ENCODE peak calls at places on chromosomes 7 and 10, in seven cellular contexts. B is PC-9, Q is cardiac muscle cell, F is left ventricle myocardium inferior, C is AG04450, E is right lobe of liver, S is brain microvascular endothelial cell. V is an unnamed sample.

GRCh38 chr10:119327096-119327745 is 119.8 kb downstream of the GRK5 start:
- DNase-seq in E (no peak), C (no peak), S (no peak), Q (no peak), B (no peak), F (no peak), V (no peak)

GRCh38 chr7:77348371-77348813 is 67.8 kb downstream of the GSAP start:
- DNase-seq in S (peak; percentile 85), E (no peak), C (peak; percentile 29), Q (peak; percentile 95), F (no peak), B (no peak), V (no peak)

GRCh38 chr7:94856643-94857042 is 50.8 kb upstream of the PPP1R9A start:
- DNase-seq in C (no peak), E (no peak), Q (peak; percentile 3), S (no peak), F (no peak), B (no peak), V (no peak)

GRCh38 chr10:79349766-79350406 is 2.6 kb downstream of the PPIF start:
- DNase-seq in B (no peak), E (no peak), S (no peak), F (no peak), Q (no peak), C (no peak), V (no peak)

GRCh38 chr10:51092402-51092801 is 18.1 kb downstream of the PRKG1 start:
- DNase-seq in Q (peak; percentile 63), B (no peak), F (peak; percentile 80), S (peak; percentile 51), C (no peak), E (peak; percentile 65), V (no peak)

GRCh38 chr7:27677912-27678612 is 15.4 kb upstream of the HIBADH start:
- DNase-seq in Q (peak; percentile 87), C (peak; percentile 80), F (no peak), B (peak; percentile 98), E (no peak), S (peak; percentile 85), V (peak; percentile 96)

GRCh38 chr7:119945822-119946221 is 327.2 kb upstream of the KCND2 start:
- DNase-seq in E (no peak), F (no peak), Q (no peak), B (no peak), S (no peak), C (no peak), V (no peak)

GRCh38 chr7:88037050-88037449 is 103.0 kb downstream of the ADAM22 start:
- DNase-seq in C (no peak), Q (no peak), E (no peak), F (no peak), B (no peak), S (no peak), V (no peak)

GRCh38 chr10:58305821-58306220 is 29.0 kb upstream of the UBE2D1 start:
- DNase-seq in E (no peak), Q (no peak), S (no peak), B (no peak), F (no peak), C (no peak), V (no peak)

GRCh38 chr7:25206765-25207164 is 21.5 kb downstream of the NPVF start:
- DNase-seq in C (no peak), B (no peak), Q (no peak), F (no peak), S (no peak), E (no peak), V (no peak)

GRCh38 chr10:69845574-69846251 is 44.0 kb downstream of the COL13A1 start:
- DNase-seq in C (no peak), Q (peak; percentile 58), F (peak; percentile 62), E (no peak), B (no peak), S (no peak), V (no peak)

GRCh38 chr7:92691578-92691977 is 101.4 kb upstream of the FAM133B start:
- DNase-seq in C (peak; percentile 29), B (peak; percentile 66), S (peak; percentile 52), Q (peak; percentile 78), E (no peak), F (no peak), V (no peak)

GRCh38 chr10:27752673-27753237 is 7.1 kb upstream of the MKX start:
- DNase-seq in F (no peak), Q (no peak), C (no peak), B (no peak), E (no peak), S (no peak), V (no peak)

GRCh38 chr10:120969219-120969645 is 118.1 kb downstream of the WDR11 start:
- DNase-seq in E (no peak), F (no peak), B (no peak), Q (peak; percentile 9), C (no peak), S (no peak), V (no peak)

GRCh38 chr7:24920702-24921679 is 59.0 kb downstream of the OSBPL3 start:
- DNase-seq in F (no peak), B (peak; percentile 50), Q (no peak), E (no peak), C (no peak), S (no peak), V (no peak)

GRCh38 chr7:98879198-98879988 is 1.1 kb downstream of the TRRAP start:
- DNase-seq in Q (no peak), B (peak; percentile 69), F (no peak), S (no peak), E (peak; percentile 62), C (no peak), V (no peak)

DNA sequence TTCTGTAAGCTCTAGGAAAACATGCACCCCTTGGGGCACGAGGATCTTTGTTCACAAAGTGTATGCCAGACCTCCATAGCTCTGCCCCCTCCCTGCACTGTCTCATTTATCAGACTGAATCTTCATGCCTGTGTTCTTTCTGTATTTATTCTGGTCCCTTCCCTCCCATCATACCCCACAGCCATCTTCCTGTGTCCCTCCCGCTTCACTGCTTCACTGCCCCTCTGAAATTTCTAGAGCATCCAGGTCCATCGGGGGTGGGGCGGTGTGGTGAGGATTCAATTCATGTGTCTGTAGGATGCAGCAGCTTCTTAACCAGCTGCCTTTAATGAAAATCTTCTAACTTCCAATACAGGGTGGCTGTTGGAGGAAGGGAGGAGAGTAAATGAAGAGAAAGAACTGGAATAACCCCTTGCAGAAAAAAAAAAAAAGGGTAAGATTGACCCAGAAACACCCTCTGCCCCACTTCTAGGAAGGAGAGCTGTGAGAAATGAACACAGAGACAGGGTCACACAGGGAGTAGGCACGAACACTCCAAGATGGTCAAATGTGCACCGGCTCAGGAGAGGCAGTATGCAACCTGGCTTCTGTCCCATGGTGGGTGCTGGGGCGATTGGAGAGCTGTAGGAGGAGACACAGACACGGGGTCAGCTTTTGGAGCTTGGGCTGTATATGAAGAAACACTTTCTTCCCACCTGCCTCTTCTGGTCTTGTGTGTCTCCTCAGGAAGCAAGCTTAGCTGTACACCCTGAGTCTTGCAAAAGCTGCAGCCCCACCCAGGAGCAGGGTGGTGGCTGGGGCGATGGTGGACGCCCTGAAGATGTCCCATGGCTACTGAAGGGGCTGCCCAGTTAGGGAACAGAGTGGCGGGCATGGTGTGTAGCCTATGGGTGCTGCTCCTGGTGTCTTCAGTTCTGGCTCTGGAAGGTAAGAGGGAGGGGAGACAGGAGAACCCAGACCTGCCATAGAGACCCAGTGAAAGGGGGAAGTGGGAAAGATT is 7.8 kb downstream of the EPHB6 start:
- DNase-seq in Q (no peak), B (no peak), F (no peak), S (no peak), E (no peak), C (no peak), V (no peak)
- H3K4me3 ChIP-seq in Q (no peak overlapping the region), B (no peak overlapping the region), F (no peak overlapping the region), S (no peak overlapping the region), E (no peak overlapping the region), C (no peak overlapping the region), V (no peak overlapping the region)

DNA sequence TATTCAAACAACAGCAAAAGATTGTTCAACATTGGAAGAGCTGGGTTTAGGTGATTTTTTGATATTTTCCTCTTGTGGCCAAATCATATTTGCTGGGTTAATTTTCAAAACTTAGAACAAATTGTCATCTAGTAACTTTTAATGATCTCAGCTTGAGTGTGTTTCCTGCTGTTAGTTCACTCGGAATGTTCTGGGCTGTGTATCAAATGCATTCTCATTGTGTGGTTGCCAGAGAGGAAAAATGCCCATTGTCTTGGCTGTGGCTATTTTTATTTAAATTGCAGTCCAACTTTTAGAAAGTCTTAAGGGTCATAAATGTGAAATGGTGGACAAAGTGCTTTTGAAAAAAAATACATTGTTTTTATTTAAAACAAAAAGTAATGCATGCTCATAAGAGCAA is 542.0 kb downstream of the TNS3 start:
- DNase-seq in Q (peak; percentile 75), C (no peak), B (no peak), F (no peak), S (peak; percentile 31), E (no peak), V (peak; percentile 12)
- H3K27me3 ChIP-seq in Q (no peaks in the 10 kb centered on the region), C (no peaks in the 10 kb centered on the region), B (no peaks in the 10 kb centered on the region), F (no peaks in the 10 kb centered on the region), S (no peaks in the 10 kb centered on the region), E (no peaks in the 10 kb centered on the region), V (no peaks in the 10 kb centered on the region)

GRCh38 chr7:140028311-140028710 is 34.4 kb downstream of the PARP12 start:
- DNase-seq in C (no peak), E (no peak), Q (no peak), B (no peak), S (no peak), F (no peak), V (no peak)

GRCh38 chr7:140029072-140029471 is 33.7 kb downstream of the PARP12 start:
- DNase-seq in E (no peak), B (no peak), F (no peak), Q (no peak), C (no peak), S (no peak), V (no peak)

GRCh38 chr7:140033036-140033435 is 29.7 kb downstream of the PARP12 start:
- DNase-seq in E (no peak), C (no peak), Q (no peak), B (no peak), F (no peak), S (peak; percentile 35), V (no peak)

GRCh38 chr7:140033779-140034363 is 28.9 kb downstream of the PARP12 start:
- DNase-seq in S (peak; percentile 33), C (no peak), F (no peak), E (no peak), B (no peak), Q (no peak), V (no peak)

GRCh38 chr7:140031364-140031763 is 31.4 kb downstream of the PARP12 start:
- DNase-seq in C (no peak), E (no peak), B (no peak), F (no peak), S (no peak), Q (no peak), V (no peak)
- TF ChIP-seq CTCF in C (no peak), E (no peak), B (no peak), F (no peak), S (no peak), Q (no peak), V (no peak)

GRCh38 chr7:54843961-54844360 is 85.0 kb upstream of the SEC61G start:
- DNase-seq in S (no peak), Q (no peak), E (no peak), F (no peak), B (no peak), C (no peak), V (no peak)
- H3K4me3 ChIP-seq in S (no peak overlapping the region), Q (no peak overlapping the region), E (no peak overlapping the region), F (no peak overlapping the region), B (no peak overlapping the region), C (no peak overlapping the region), V (no peak overlapping the region)